ENCODE peak calls at places on chromosomes 11 and 22, in four cellular contexts. One of them, this sample, is unnamed.
A peak's percentile ranks its signal among the peaks of the same experiment; 100 is the strongest.

GRCh38 chr11:103948331-103948730 is 88.1 kb upstream of the DDI1 start:
- DNase-seq in NCI-H1105 treated with DMSO at 0.1 percent for 48 hours: no peak
- DNase-seq in fibroblast of the aortic adventitia: no peak
- DNase-seq in caudate nucleus: no peak
- DNase-seq in this sample: no peak

GRCh38 chr11:110890995-110891394 is 178.8 kb upstream of the ARHGAP20 start:
- DNase-seq in caudate nucleus: no peak
- DNase-seq in NCI-H1105 treated with DMSO at 0.1 percent for 48 hours: no peak
- DNase-seq in fibroblast of the aortic adventitia: no peak
- DNase-seq in this sample: no peak

GRCh38 chr11:130181295-130182272 is 22.0 kb downstream of the ST14 start:
- DNase-seq in caudate nucleus: no peak
- DNase-seq in fibroblast of the aortic adventitia: peak; percentile 79
- DNase-seq in NCI-H1105 treated with DMSO at 0.1 percent for 48 hours: peak; percentile 96
- DNase-seq in this sample: peak; percentile 88

GRCh38 chr22:32708835-32709234 is 92.7 kb upstream of the TIMP3 start:
- DNase-seq in NCI-H1105 treated with DMSO at 0.1 percent for 48 hours: no peak
- DNase-seq in fibroblast of the aortic adventitia: peak; percentile 44
- DNase-seq in caudate nucleus: no peak
- DNase-seq in this sample: peak; percentile 78

GRCh38 chr11:579830-580601 is 3.7 kb downstream of the PHRF1 start:
- DNase-seq in NCI-H1105 treated with DMSO at 0.1 percent for 48 hours: no peak
- DNase-seq in caudate nucleus: no peak
- DNase-seq in fibroblast of the aortic adventitia: no peak
- DNase-seq in this sample: no peak

GRCh38 chr11:18567081-18567480 is 21.5 kb downstream of the UEVLD start:
- DNase-seq in NCI-H1105 treated with DMSO at 0.1 percent for 48 hours: no peak
- DNase-seq in caudate nucleus: no peak
- DNase-seq in fibroblast of the aortic adventitia: no peak
- DNase-seq in this sample: peak; percentile 14

GRCh38 chr11:27497284-27497866 is 9.2 kb downstream of the LIN7C start:
- DNase-seq in caudate nucleus: no peak
- DNase-seq in NCI-H1105 treated with DMSO at 0.1 percent for 48 hours: peak; percentile 27
- DNase-seq in fibroblast of the aortic adventitia: peak; percentile 44
- DNase-seq in this sample: peak; percentile 32

GRCh38 chr11:106585061-106585460 is 433.2 kb downstream of the GUCY1A2 start:
- DNase-seq in fibroblast of the aortic adventitia: peak; percentile 53
- DNase-seq in NCI-H1105 treated with DMSO at 0.1 percent for 48 hours: peak; percentile 1
- DNase-seq in caudate nucleus: no peak
- DNase-seq in this sample: peak; percentile 45